ENCODE peak calls at places on chromosomes 12 and 14, in ten cellular contexts. One of them, this sample, is unnamed.

GRCh38 chr12:4477133-4477532 is 31.5 kb upstream of the FGF6 start:
- DNase-seq in spleen: no peak
- DNase-seq in neuronal stem cell: no peak
- DNase-seq in MM.1S: no peak
- DNase-seq in Peyer's patch: no peak
- DNase-seq in tibial artery: no peak
- DNase-seq in CD4-positive, alpha-beta memory T cell: no peak
- DNase-seq in heart left ventricle: no peak
- DNase-seq in pancreas: no peak
- DNase-seq in neural progenitor cell: no peak
- DNase-seq in this sample: no peak

GRCh38 chr14:99354166-99354875 is 82.3 kb upstream of the BCL11B start:
- DNase-seq in spleen: no peak
- DNase-seq in heart left ventricle: no peak
- DNase-seq in neural progenitor cell: no peak
- DNase-seq in Peyer's patch: no peak
- DNase-seq in CD4-positive, alpha-beta memory T cell: no peak
- DNase-seq in pancreas: peak; percentile 31
- DNase-seq in neuronal stem cell: no peak
- DNase-seq in MM.1S: no peak
- DNase-seq in tibial artery: no peak
- DNase-seq in this sample: no peak

GRCh38 chr12:81668475-81668874 is 90.7 kb downstream of the PPFIA2 start:
- DNase-seq in heart left ventricle: no peak
- DNase-seq in CD4-positive, alpha-beta memory T cell: no peak
- DNase-seq in pancreas: no peak
- DNase-seq in Peyer's patch: no peak
- DNase-seq in tibial artery: no peak
- DNase-seq in spleen: no peak
- DNase-seq in neural progenitor cell: no peak
- DNase-seq in neuronal stem cell: no peak
- DNase-seq in MM.1S: no peak
- DNase-seq in this sample: no peak

GRCh38 chr12:3202734-3203446 is 125.7 kb downstream of the TSPAN9 start:
- DNase-seq in tibial artery: peak; percentile 53
- DNase-seq in Peyer's patch: peak; percentile 73
- DNase-seq in heart left ventricle: peak; percentile 77
- DNase-seq in spleen: no peak
- DNase-seq in neuronal stem cell: peak; percentile 66
- DNase-seq in CD4-positive, alpha-beta memory T cell: peak; percentile 17
- DNase-seq in pancreas: peak; percentile 90
- DNase-seq in MM.1S: peak; percentile 37
- DNase-seq in neural progenitor cell: peak; percentile 76
- DNase-seq in this sample: no peak

GRCh38 chr12:63882844-63883243 is 38.3 kb downstream of the SRGAP1 start:
- DNase-seq in CD4-positive, alpha-beta memory T cell: no peak
- DNase-seq in pancreas: no peak
- DNase-seq in neuronal stem cell: peak; percentile 61
- DNase-seq in MM.1S: no peak
- DNase-seq in Peyer's patch: no peak
- DNase-seq in spleen: no peak
- DNase-seq in neural progenitor cell: peak; percentile 84
- DNase-seq in tibial artery: no peak
- DNase-seq in heart left ventricle: no peak
- DNase-seq in this sample: no peak

GRCh38 chr14:102187044-102187443 is 47.3 kb downstream of the WDR20 start:
- DNase-seq in tibial artery: no peak
- DNase-seq in Peyer's patch: no peak
- DNase-seq in spleen: no peak
- DNase-seq in CD4-positive, alpha-beta memory T cell: no peak
- DNase-seq in neural progenitor cell: no peak
- DNase-seq in MM.1S: no peak
- DNase-seq in heart left ventricle: no peak
- DNase-seq in pancreas: no peak
- DNase-seq in neuronal stem cell: no peak
- DNase-seq in this sample: no peak

GRCh38 chr12:101539148-101539547 is 55.6 kb upstream of the MYBPC1 start:
- DNase-seq in spleen: no peak
- DNase-seq in Peyer's patch: no peak
- DNase-seq in heart left ventricle: no peak
- DNase-seq in tibial artery: peak; percentile 33
- DNase-seq in neural progenitor cell: no peak
- DNase-seq in neuronal stem cell: no peak
- DNase-seq in pancreas: no peak
- DNase-seq in MM.1S: no peak
- DNase-seq in CD4-positive, alpha-beta memory T cell: no peak
- DNase-seq in this sample: no peak

GRCh38 chr12:93167331-93167730 is 210.4 kb upstream of the NUDT4 start:
- DNase-seq in Peyer's patch: no peak
- DNase-seq in CD4-positive, alpha-beta memory T cell: no peak
- DNase-seq in spleen: no peak
- DNase-seq in MM.1S: no peak
- DNase-seq in tibial artery: no peak
- DNase-seq in heart left ventricle: no peak
- DNase-seq in pancreas: no peak
- DNase-seq in neural progenitor cell: no peak
- DNase-seq in neuronal stem cell: no peak
- DNase-seq in this sample: no peak

GRCh38 chr12:57632369-57632897 is 568 bp downstream of the B4GALNT1 start:
- DNase-seq in MM.1S: peak; percentile 33
- DNase-seq in heart left ventricle: peak; percentile 68
- DNase-seq in CD4-positive, alpha-beta memory T cell: no peak
- DNase-seq in neuronal stem cell: peak; percentile 37
- DNase-seq in tibial artery: no peak
- DNase-seq in spleen: no peak
- DNase-seq in Peyer's patch: no peak
- DNase-seq in pancreas: no peak
- DNase-seq in neural progenitor cell: peak; percentile 64
- DNase-seq in this sample: peak; percentile 49

GRCh38 chr14:67413806-67414769 is 2.1 kb upstream of the PLEK2 start:
- DNase-seq in neural progenitor cell: no peak
- DNase-seq in CD4-positive, alpha-beta memory T cell: no peak
- DNase-seq in Peyer's patch: no peak
- DNase-seq in spleen: no peak
- DNase-seq in heart left ventricle: no peak
- DNase-seq in pancreas: peak; percentile 32
- DNase-seq in neuronal stem cell: no peak
- DNase-seq in MM.1S: no peak
- DNase-seq in tibial artery: no peak
- DNase-seq in this sample: peak; percentile 64

GRCh38 chr12:24901975-24902461 is 46.9 kb downstream of the BCAT1 start:
- DNase-seq in pancreas: no peak
- DNase-seq in MM.1S: no peak
- DNase-seq in Peyer's patch: no peak
- DNase-seq in neuronal stem cell: peak; percentile 77
- DNase-seq in spleen: no peak
- DNase-seq in CD4-positive, alpha-beta memory T cell: no peak
- DNase-seq in heart left ventricle: no peak
- DNase-seq in tibial artery: no peak
- DNase-seq in neural progenitor cell: peak; percentile 89
- DNase-seq in this sample: peak; percentile 72

GRCh38 chr14:66228267-66228970 is 257.8 kb upstream of the CCDC196 start:
- DNase-seq in neural progenitor cell: no peak
- DNase-seq in Peyer's patch: no peak
- DNase-seq in MM.1S: no peak
- DNase-seq in pancreas: no peak
- DNase-seq in CD4-positive, alpha-beta memory T cell: no peak
- DNase-seq in neuronal stem cell: no peak
- DNase-seq in heart left ventricle: no peak
- DNase-seq in spleen: no peak
- DNase-seq in tibial artery: no peak
- DNase-seq in this sample: no peak

GRCh38 chr14:65128096-65128495 is 25.8 kb upstream of the MAX start:
- DNase-seq in CD4-positive, alpha-beta memory T cell: no peak
- DNase-seq in heart left ventricle: no peak
- DNase-seq in spleen: no peak
- DNase-seq in neuronal stem cell: no peak
- DNase-seq in MM.1S: no peak
- DNase-seq in pancreas: no peak
- DNase-seq in tibial artery: no peak
- DNase-seq in neural progenitor cell: no peak
- DNase-seq in Peyer's patch: no peak
- DNase-seq in this sample: no peak

GRCh38 chr14:62819931-62820330 is 225.3 kb downstream of the KCNH5 start:
- DNase-seq in Peyer's patch: no peak
- DNase-seq in CD4-positive, alpha-beta memory T cell: no peak
- DNase-seq in heart left ventricle: no peak
- DNase-seq in neuronal stem cell: no peak
- DNase-seq in pancreas: no peak
- DNase-seq in spleen: no peak
- DNase-seq in neural progenitor cell: no peak
- DNase-seq in MM.1S: no peak
- DNase-seq in tibial artery: no peak
- DNase-seq in this sample: no peak

GRCh38 chr14:96176811-96177211 is 27.8 kb upstream of the BDKRB2 start:
- DNase-seq in spleen: no peak
- DNase-seq in Peyer's patch: no peak
- DNase-seq in tibial artery: peak; percentile 59
- DNase-seq in pancreas: no peak
- DNase-seq in CD4-positive, alpha-beta memory T cell: no peak
- DNase-seq in MM.1S: no peak
- DNase-seq in neural progenitor cell: no peak
- DNase-seq in heart left ventricle: no peak
- DNase-seq in neuronal stem cell: no peak
- DNase-seq in this sample: no peak

GRCh38 chr14:103207404-103208072 is 84.3 kb downstream of the TNFAIP2 start:
- DNase-seq in Peyer's patch: peak; percentile 63
- DNase-seq in spleen: no peak
- DNase-seq in tibial artery: no peak
- DNase-seq in CD4-positive, alpha-beta memory T cell: no peak
- DNase-seq in heart left ventricle: peak; percentile 74
- DNase-seq in neural progenitor cell: peak; percentile 45
- DNase-seq in neuronal stem cell: no peak
- DNase-seq in MM.1S: no peak
- DNase-seq in pancreas: peak; percentile 72
- DNase-seq in this sample: peak; percentile 85
- H3K27ac ChIP-seq in Peyer's patch: peak overlapping the region; percentile 59
- H3K27ac ChIP-seq in spleen: peak overlapping the region; percentile 12
- H3K27ac ChIP-seq in tibial artery: peak overlapping the region; percentile 69
- H3K27ac ChIP-seq in CD4-positive, alpha-beta memory T cell: no peak overlapping the region
- H3K27ac ChIP-seq in heart left ventricle: peak overlapping the region; percentile 81
- H3K27ac ChIP-seq in neural progenitor cell: no peak overlapping the region
- H3K27ac ChIP-seq in neuronal stem cell: no peak overlapping the region
- H3K27ac ChIP-seq in MM.1S: no peak overlapping the region
- H3K27ac ChIP-seq in pancreas: peak overlapping the region; percentile 72
- H3K27ac ChIP-seq in this sample: no peak overlapping the region

GRCh38 chr12:53995311-53996187 is 4.4 kb upstream of the HOXC9 start:
- DNase-seq in MM.1S: no peak
- DNase-seq in pancreas: no peak
- DNase-seq in tibial artery: peak; percentile 76
- DNase-seq in neuronal stem cell: no peak
- DNase-seq in spleen: peak; percentile 72
- DNase-seq in Peyer's patch: no peak
- DNase-seq in heart left ventricle: no peak
- DNase-seq in CD4-positive, alpha-beta memory T cell: no peak
- DNase-seq in neural progenitor cell: no peak
- DNase-seq in this sample: no peak
- H3K27me3 ChIP-seq in MM.1S: peaks cover 96% of the 10 kb centered on the region
- H3K27me3 ChIP-seq in pancreas: peaks cover 81% of the 10 kb centered on the region
- H3K27me3 ChIP-seq in tibial artery: no peaks in the 10 kb centered on the region
- H3K27me3 ChIP-seq in neuronal stem cell: peaks cover 100% of the 10 kb centered on the region
- H3K27me3 ChIP-seq in spleen: peaks cover 20% of the 10 kb centered on the region
- H3K27me3 ChIP-seq in Peyer's patch: peaks cover 66% of the 10 kb centered on the region
- H3K27me3 ChIP-seq in heart left ventricle: peaks cover 100% of the 10 kb centered on the region
- H3K27me3 ChIP-seq in CD4-positive, alpha-beta memory T cell: peaks cover 92% of the 10 kb centered on the region
- H3K27me3 ChIP-seq in neural progenitor cell: peaks cover 100% of the 10 kb centered on the region
- H3K27me3 ChIP-seq in this sample: no peaks in the 10 kb centered on the region

GRCh38 chr14:90521121-90521929 is 124.5 kb downstream of the CALM1 start:
- DNase-seq in neuronal stem cell: no peak
- DNase-seq in tibial artery: no peak
- DNase-seq in CD4-positive, alpha-beta memory T cell: no peak
- DNase-seq in heart left ventricle: no peak
- DNase-seq in spleen: no peak
- DNase-seq in MM.1S: no peak
- DNase-seq in Peyer's patch: peak; percentile 57
- DNase-seq in pancreas: no peak
- DNase-seq in neural progenitor cell: no peak
- DNase-seq in this sample: peak; percentile 81
- H3K4me3 ChIP-seq in neuronal stem cell: no peak overlapping the region
- H3K4me3 ChIP-seq in tibial artery: no peak overlapping the region
- H3K4me3 ChIP-seq in CD4-positive, alpha-beta memory T cell: no peak overlapping the region
- H3K4me3 ChIP-seq in heart left ventricle: no peak overlapping the region
- H3K4me3 ChIP-seq in spleen: no peak overlapping the region
- H3K4me3 ChIP-seq in MM.1S: no peak overlapping the region
- H3K4me3 ChIP-seq in Peyer's patch: no peak overlapping the region
- H3K4me3 ChIP-seq in pancreas: no peak overlapping the region
- H3K4me3 ChIP-seq in neural progenitor cell: no peak overlapping the region
- H3K4me3 ChIP-seq in this sample: no peak overlapping the region

GRCh38 chr12:26009593-26009992 is 51.1 kb downstream of the RASSF8 start:
- DNase-seq in neuronal stem cell: no peak
- DNase-seq in Peyer's patch: no peak
- DNase-seq in neural progenitor cell: no peak
- DNase-seq in CD4-positive, alpha-beta memory T cell: no peak
- DNase-seq in spleen: no peak
- DNase-seq in tibial artery: no peak
- DNase-seq in heart left ventricle: no peak
- DNase-seq in pancreas: no peak
- DNase-seq in MM.1S: no peak
- DNase-seq in this sample: no peak

GRCh38 chr12:26007563-26007962 is 49.1 kb downstream of the RASSF8 start:
- DNase-seq in pancreas: no peak
- DNase-seq in tibial artery: no peak
- DNase-seq in heart left ventricle: no peak
- DNase-seq in CD4-positive, alpha-beta memory T cell: no peak
- DNase-seq in spleen: no peak
- DNase-seq in MM.1S: no peak
- DNase-seq in neural progenitor cell: no peak
- DNase-seq in neuronal stem cell: no peak
- DNase-seq in Peyer's patch: no peak
- DNase-seq in this sample: no peak

GRCh38 chr12:26010293-26010821 is 51.9 kb downstream of the RASSF8 start:
- DNase-seq in heart left ventricle: no peak
- DNase-seq in neuronal stem cell: no peak
- DNase-seq in spleen: no peak
- DNase-seq in neural progenitor cell: peak; percentile 43
- DNase-seq in CD4-positive, alpha-beta memory T cell: no peak
- DNase-seq in pancreas: no peak
- DNase-seq in MM.1S: no peak
- DNase-seq in tibial artery: no peak
- DNase-seq in Peyer's patch: no peak
- DNase-seq in this sample: no peak

GRCh38 chr12:26014085-26014484 is 55.6 kb downstream of the RASSF8 start:
- DNase-seq in spleen: no peak
- DNase-seq in pancreas: no peak
- DNase-seq in MM.1S: no peak
- DNase-seq in heart left ventricle: no peak
- DNase-seq in Peyer's patch: no peak
- DNase-seq in neural progenitor cell: no peak
- DNase-seq in CD4-positive, alpha-beta memory T cell: no peak
- DNase-seq in tibial artery: no peak
- DNase-seq in neuronal stem cell: no peak
- DNase-seq in this sample: no peak

DNA sequence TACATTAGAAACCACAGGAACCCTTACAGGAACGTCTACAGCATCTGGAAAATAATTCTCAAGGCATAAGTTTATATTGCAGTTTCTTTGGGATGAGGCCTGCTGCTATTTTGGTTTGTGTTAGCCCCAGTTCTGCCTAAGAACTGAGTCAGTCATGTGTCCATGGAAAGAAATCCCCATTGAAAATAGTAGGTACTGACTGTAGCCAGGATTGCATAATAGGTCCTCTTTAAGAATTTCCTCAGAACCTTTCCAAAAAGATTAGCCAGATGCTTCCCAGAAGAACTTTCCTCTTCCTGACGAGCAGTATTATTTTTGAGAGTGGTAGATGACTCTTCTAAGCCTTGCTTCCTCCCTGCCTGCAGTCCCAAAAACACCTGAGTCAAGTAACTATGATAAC is 52.6 kb downstream of the RASSF8 start:
- DNase-seq in tibial artery: no peak
- DNase-seq in MM.1S: no peak
- DNase-seq in neural progenitor cell: no peak
- DNase-seq in Peyer's patch: no peak
- DNase-seq in spleen: no peak
- DNase-seq in pancreas: no peak
- DNase-seq in neuronal stem cell: no peak
- DNase-seq in CD4-positive, alpha-beta memory T cell: no peak
- DNase-seq in heart left ventricle: no peak
- DNase-seq in this sample: no peak
- H3K27ac ChIP-seq in tibial artery: peak overlapping the region; percentile 60
- H3K27ac ChIP-seq in MM.1S: no peak overlapping the region
- H3K27ac ChIP-seq in neural progenitor cell: peak overlapping the region; percentile 7
- H3K27ac ChIP-seq in Peyer's patch: no peak overlapping the region
- H3K27ac ChIP-seq in spleen: peak overlapping the region; percentile 28
- H3K27ac ChIP-seq in pancreas: peak overlapping the region; percentile 13
- H3K27ac ChIP-seq in neuronal stem cell: no peak overlapping the region
- H3K27ac ChIP-seq in CD4-positive, alpha-beta memory T cell: no peak overlapping the region
- H3K27ac ChIP-seq in heart left ventricle: peak overlapping the region; percentile 84
- H3K27ac ChIP-seq in this sample: peak overlapping the region; percentile 91